ENCODE peak calls at places on chromosomes 11 and 22, in six cellular contexts. S is hepatocyte, H is uterus, D is left ventricle myocardium inferior, L is PC-3, Z is lower lobe of right lung. K is an unnamed sample.

GRCh38 chr11:118768715-118769114 is 22.2 kb downstream of the DDX6 start:
- DNase-seq in S (no peak), H (no peak), D (no peak), L (no peak), Z (no peak), K (no peak)

GRCh38 chr22:45453764-45454163 is 40.3 kb downstream of the RIBC2 start:
- DNase-seq in S (no peak), H (no peak), D (no peak), L (no peak), Z (no peak), K (no peak)

GRCh38 chr11:116500002-116500832 is 272.6 kb downstream of the BUD13 start:
- DNase-seq in S (no peak), H (no peak), D (no peak), L (no peak), Z (no peak), K (no peak)

GRCh38 chr11:13007702-13008435 is 1.2 kb upstream of the RASSF10 start:
- DNase-seq in S (peak; percentile 67), H (no peak), D (no peak), L (peak; percentile 65), Z (no peak), K (peak; percentile 78)

GRCh38 chr11:115287266-115287665 is 216.9 kb downstream of the CADM1 start:
- DNase-seq in S (no peak), H (no peak), D (no peak), L (no peak), Z (no peak), K (no peak)

GRCh38 chr22:45181766-45182165 is 18.0 kb downstream of the NUP50 start:
- DNase-seq in S (no peak), H (no peak), D (no peak), L (no peak), Z (no peak), K (no peak)

GRCh38 chr11:126172596-126173038 is 38.8 kb downstream of the RPUSD4 start:
- DNase-seq in S (no peak), H (no peak), D (no peak), L (no peak), Z (peak; percentile 18), K (no peak)

GRCh38 chr11:48055292-48056132 is 75.2 kb downstream of the PTPRJ start:
- DNase-seq in S (peak; percentile 44), H (no peak), D (no peak), L (peak; percentile 96), Z (no peak), K (no peak)

GRCh38 chr22:27472975-27473374 is 328.6 kb downstream of the MN1 start:
- DNase-seq in S (no peak), H (no peak), D (no peak), L (no peak), Z (no peak), K (no peak)

GRCh38 chr11:130601141-130601540 is 152.7 kb downstream of the ADAMTS15 start:
- DNase-seq in S (peak; percentile 66), H (peak; percentile 77), D (peak; percentile 83), L (no peak), Z (no peak), K (no peak)

GRCh38 chr11:12744831-12745502 is 70.7 kb downstream of the TEAD1 start:
- DNase-seq in S (no peak), H (no peak), D (peak; percentile 49), L (no peak), Z (no peak), K (no peak)

GRCh38 chr22:46246178-46246577 is 3.9 kb downstream of the CDPF1 start:
- DNase-seq in S (no peak), H (no peak), D (no peak), L (no peak), Z (no peak), K (no peak)

GRCh38 chr11:121931748-121932352 is 184.2 kb downstream of the BLID start:
- DNase-seq in S (peak; percentile 28), H (no peak), D (no peak), L (peak; percentile 41), Z (no peak), K (no peak)

GRCh38 chr22:37046589-37046988 is 5.0 kb upstream of the KCTD17 start:
- DNase-seq in S (no peak), H (no peak), D (no peak), L (no peak), Z (no peak), K (no peak)

GRCh38 chr11:44948155-44948554 is 2.5 kb downstream of the TP53I11 start:
- DNase-seq in S (no peak), H (no peak), D (no peak), L (no peak), Z (no peak), K (no peak)

GRCh38 chr11:111445586-111445985 is 66.5 kb upstream of the POU2AF1 start:
- DNase-seq in S (no peak), H (no peak), D (no peak), L (no peak), Z (no peak), K (no peak)

GRCh38 chr11:14418801-14419417 is 59.9 kb upstream of the RRAS2 start:
- DNase-seq in S (peak; percentile 48), H (no peak), D (no peak), L (peak; percentile 75), Z (no peak), K (peak; percentile 60)

GRCh38 chr11:33444835-33445594 is 187.8 kb downstream of the HIPK3 start:
- DNase-seq in S (no peak), H (no peak), D (no peak), L (no peak), Z (no peak), K (no peak)

GRCh38 chr11:10807629-10808552 is 835 bp downstream of the EIF4G2 start:
- DNase-seq in S (peak; percentile 66), H (peak; percentile 49), D (peak; percentile 71), L (peak; percentile 25), Z (peak; percentile 79), K (no peak)

GRCh38 chr22:33110562-33111163 is 52.5 kb upstream of the SYN3 start:
- DNase-seq in S (no peak), H (no peak), D (no peak), L (peak; percentile 4), Z (no peak), K (no peak)

GRCh38 chr11:94196363-94196762 is 67.7 kb downstream of the PANX1 start:
- DNase-seq in S (no peak), H (no peak), D (no peak), L (peak; percentile 49), Z (no peak), K (no peak)

GRCh38 chr11:93268287-93269040 is 62.1 kb upstream of the DEUP1 start:
- DNase-seq in S (no peak), H (no peak), D (no peak), L (no peak), Z (no peak), K (no peak)

GRCh38 chr22:28822930-28823481 is 22.6 kb upstream of the XBP1 start:
- DNase-seq in S (peak; percentile 48), H (no peak), D (no peak), L (no peak), Z (no peak), K (no peak)

GRCh38 chr22:18103527-18104269 is 6.9 kb upstream of the TUBA8 start:
- DNase-seq in S (no peak), H (no peak), D (no peak), L (no peak), Z (no peak), K (no peak)

GRCh38 chr22:49543876-49544275 is 283.8 kb downstream of the BRD1 start:
- DNase-seq in S (no peak), H (no peak), D (no peak), L (no peak), Z (peak; percentile 16), K (no peak)

GRCh38 chr11:124829986-124830385 is 29.8 kb upstream of the MSANTD2 start:
- DNase-seq in S (no peak), H (no peak), D (no peak), L (no peak), Z (no peak), K (no peak)

GRCh38 chr11:42524534-42525227 is 787.1 kb upstream of the API5 start:
- DNase-seq in S (peak; percentile 85), H (no peak), D (peak; percentile 12), L (peak; percentile 77), Z (no peak), K (no peak)

DNA sequence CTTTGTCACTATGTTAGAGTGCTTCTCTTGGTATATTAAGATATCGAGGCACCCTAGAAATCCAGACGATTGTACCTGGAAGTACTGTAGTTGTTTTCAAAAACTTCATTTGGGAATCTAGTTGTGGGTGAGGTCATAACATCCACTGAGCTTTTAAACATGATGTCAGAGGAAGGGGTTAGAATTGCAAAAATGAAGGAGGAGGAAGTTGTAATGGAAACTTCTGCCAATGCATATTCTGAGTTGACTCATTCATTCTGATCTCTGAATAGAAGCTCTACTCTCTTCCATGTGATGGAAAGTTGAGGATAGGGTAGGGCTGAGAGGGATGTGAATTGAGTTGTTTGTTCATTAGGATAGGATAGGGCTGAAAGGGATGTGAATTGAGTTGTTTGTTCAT is 7.7 kb downstream of the CD44 start:
- DNase-seq in S (no peak), H (no peak), D (no peak), L (no peak), Z (no peak), K (no peak)
- H3K4me1 ChIP-seq in S (no peaks in the 10 kb centered on the region), H (no peaks in the 10 kb centered on the region), D (peaks cover 7% of the 10 kb centered on the region), L (peaks cover 52% of the 10 kb centered on the region), Z (peaks cover 92% of the 10 kb centered on the region), K (peaks cover 43% of the 10 kb centered on the region)

GRCh38 chr11:77473801-77474508 is at the start of gene PAK1:
- DNase-seq in S (peak; percentile 98), H (peak; percentile 86), D (peak; percentile 76), L (peak; percentile 69), Z (peak; percentile 93), K (peak; percentile 82)
- TF ChIP-seq CTCF in S (peak; percentile 43), H (no peak), D (peak; percentile 24), L (peak; percentile 29), Z (peak; percentile 11), K (peak; percentile 43)

DNA sequence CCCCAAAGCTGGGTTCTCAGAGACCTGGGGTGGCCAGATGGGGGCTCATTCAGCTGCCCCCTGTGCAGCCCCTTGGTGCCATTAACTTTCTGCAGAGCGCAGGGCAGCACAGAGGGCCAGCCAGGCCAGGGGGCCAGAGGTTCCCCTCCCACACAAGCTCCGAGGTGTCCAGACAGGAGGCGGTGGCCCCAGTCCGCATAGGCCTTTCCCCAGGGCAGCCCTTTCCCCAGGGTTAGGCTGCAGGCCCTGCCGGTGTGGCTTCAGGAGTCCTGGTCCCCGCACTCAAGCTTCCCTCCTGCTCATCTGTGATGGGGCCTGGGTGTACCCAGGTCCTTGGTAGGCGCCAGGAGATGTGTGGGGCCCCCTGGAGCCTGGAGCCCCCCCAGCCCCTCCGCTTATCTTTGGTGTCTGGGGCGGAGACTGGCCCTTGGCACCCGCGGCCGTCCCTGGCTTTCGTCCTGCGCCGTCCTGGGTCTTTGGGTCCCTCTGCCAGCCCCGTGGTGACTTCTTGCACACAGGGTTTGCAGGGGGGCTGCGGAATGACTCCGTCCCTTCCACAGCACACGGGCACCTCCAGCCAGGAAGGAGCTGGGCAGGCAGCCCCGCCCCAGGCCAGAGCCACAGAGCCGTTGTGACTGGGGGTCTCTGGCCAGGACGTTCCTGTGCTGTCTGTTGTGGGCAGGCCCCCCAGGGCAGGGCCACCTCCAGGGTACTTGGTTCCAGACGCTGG is 8.9 kb downstream of the BRSK2 start:
- DNase-seq in S (no peak), H (no peak), D (no peak), L (no peak), Z (no peak), K (no peak)
- H3K27me3 ChIP-seq in S (no peaks in the 10 kb centered on the region), H (peaks cover under 1% of the 10 kb centered on the region), D (peaks cover 85% of the 10 kb centered on the region), L (no peaks in the 10 kb centered on the region), Z (peaks cover 58% of the 10 kb centered on the region), K (no peaks in the 10 kb centered on the region)

DNA sequence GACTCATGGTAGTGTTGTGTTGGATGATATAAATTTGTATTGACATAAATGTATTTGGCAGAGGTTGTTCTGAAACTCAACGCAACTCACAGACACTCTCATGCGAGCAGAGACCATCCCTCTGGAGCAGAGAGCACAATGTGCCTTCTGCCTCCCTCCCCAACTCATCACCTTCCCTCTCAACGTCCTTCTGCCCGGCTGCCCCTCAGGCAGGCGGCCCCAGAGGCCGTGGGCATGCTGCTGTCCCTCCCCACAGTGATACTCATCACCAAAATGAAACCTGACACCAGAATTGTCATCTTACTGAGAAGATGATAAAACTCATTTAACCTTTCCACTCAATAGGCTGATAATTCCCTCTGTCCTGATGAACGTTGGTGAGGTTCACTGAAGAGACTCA is 260.6 kb downstream of the ETS1 start:
- DNase-seq in S (no peak), H (no peak), D (no peak), L (no peak), Z (no peak), K (no peak)
- H3K4me1 ChIP-seq in S (no peaks in the 10 kb centered on the region), H (no peaks in the 10 kb centered on the region), D (peaks cover 53% of the 10 kb centered on the region), L (no peaks in the 10 kb centered on the region), Z (peaks cover 14% of the 10 kb centered on the region), K (no peaks in the 10 kb centered on the region)